ENCODE peak calls at places on chromosomes 4 and X, in ten cellular contexts. C, L, A, D, X, N, W, Q, E and H are unnamed samples.
A peak's percentile ranks its signal among the peaks of the same experiment; 100 is the strongest.

GRCh38 chrX:109537324-109537665 is 651 bp downstream of the NXT2 start:
- DNase-seq in L (no peak), A (peak; percentile 65), N (peak; percentile 62), C (no peak), D (peak; percentile 81), Q (no peak), W (no peak), E (peak; percentile 72), X (peak; percentile 2), H (no peak)

GRCh38 chr4:109294006-109294405 is 8.5 kb downstream of the COL25A1 start:
- DNase-seq in E (no peak), A (peak; percentile 10), L (no peak), D (no peak), N (no peak), C (no peak), Q (no peak), X (no peak), W (no peak), H (no peak)

GRCh38 chrX:105460366-105460765 is 239.9 kb upstream of the TEX13A start:
- DNase-seq in N (no peak), E (no peak), X (no peak), C (no peak), W (no peak), Q (no peak), D (no peak), A (peak; percentile 57), L (no peak), H (no peak)

GRCh38 chr4:14636563-14636962 is 365.7 kb upstream of the CPEB2 start:
- DNase-seq in X (no peak), D (no peak), W (no peak), N (no peak), Q (no peak), C (no peak), E (no peak), A (no peak), L (no peak), H (no peak)

GRCh38 chr4:18020145-18020670 is 1.3 kb downstream of the LCORL start:
- DNase-seq in C (no peak), X (no peak), A (peak; percentile 37), D (peak; percentile 49), E (peak; percentile 54), L (peak; percentile 8), Q (no peak), N (no peak), W (no peak), H (peak; percentile 14)

GRCh38 chrX:124023838-124024238 is 62.3 kb downstream of the STAG2 start:
- DNase-seq in X (no peak), L (no peak), Q (no peak), N (no peak), D (peak; percentile 43), C (no peak), W (no peak), E (no peak), A (peak; percentile 35), H (no peak)

GRCh38 chrX:136747003-136747986 is 33.4 kb downstream of the ARHGEF6 start:
- DNase-seq in L (no peak), E (no peak), N (no peak), Q (no peak), A (no peak), W (no peak), X (no peak), C (no peak), D (no peak), H (no peak)

GRCh38 chr4:40546506-40546905 is 83.2 kb downstream of the RBM47 start:
- DNase-seq in E (no peak), A (no peak), N (no peak), D (no peak), C (no peak), W (no peak), X (no peak), Q (no peak), L (no peak), H (no peak)

GRCh38 chr4:41009411-41009810 is 204.9 kb downstream of the APBB2 start:
- DNase-seq in A (peak; percentile 80), W (peak; percentile 7), L (no peak), D (peak; percentile 61), X (no peak), C (no peak), E (peak; percentile 12), Q (no peak), N (no peak), H (peak; percentile 8)

GRCh38 chr4:16757080-16757521 is 141.3 kb downstream of the LDB2 start:
- DNase-seq in C (no peak), W (no peak), Q (no peak), D (no peak), N (no peak), E (no peak), A (no peak), L (no peak), X (no peak), H (peak; percentile 12)

GRCh38 chr4:125773502-125773901 is 458.7 kb downstream of the FAT4 start:
- DNase-seq in N (no peak), E (no peak), D (no peak), L (no peak), Q (no peak), A (no peak), C (no peak), W (no peak), X (no peak), H (no peak)

GRCh38 chrX:10175317-10175871 is 18.6 kb downstream of the CLCN4 start:
- DNase-seq in D (peak; percentile 73), A (peak; percentile 68), X (no peak), Q (no peak), L (no peak), N (no peak), W (no peak), E (no peak), C (no peak), H (peak; percentile 47)

GRCh38 chrX:107714196-107714811 is 61.3 kb downstream of the TSC22D3 start:
- DNase-seq in C (no peak), Q (no peak), W (no peak), E (no peak), X (no peak), N (no peak), A (no peak), L (no peak), D (peak; percentile 45), H (no peak)

GRCh38 chr4:70954032-70954431 is 39.4 kb upstream of the DCK start:
- DNase-seq in Q (no peak), C (no peak), D (no peak), A (no peak), X (no peak), W (no peak), L (no peak), N (no peak), E (no peak), H (no peak)

GRCh38 chr4:147924604-147925412 is 192.9 kb downstream of the ARHGAP10 start:
- DNase-seq in N (no peak), D (peak; percentile 48), C (no peak), X (no peak), E (peak; percentile 29), Q (peak; percentile 9), L (peak; percentile 10), A (peak; percentile 37), W (peak; percentile 4), H (peak; percentile 15)

GRCh38 chrX:18424482-18425198 is 768 bp upstream of the CDKL5 start:
- DNase-seq in L (peak; percentile 4), Q (peak; percentile 71), E (peak; percentile 80), A (peak; percentile 62), N (peak; percentile 57), D (peak; percentile 48), W (peak; percentile 28), C (peak; percentile 1), X (no peak), H (peak; percentile 16)

GRCh38 chr4:65546882-65547281 is 123.4 kb downstream of the EPHA5 start:
- DNase-seq in X (no peak), C (no peak), A (no peak), W (no peak), L (no peak), N (no peak), D (no peak), Q (no peak), E (no peak), H (no peak)

GRCh38 chr4:74873545-74874295 is 59.2 kb upstream of the PARM1 start:
- DNase-seq in D (peak; percentile 47), Q (no peak), A (no peak), N (no peak), E (peak; percentile 78), W (no peak), L (no peak), X (no peak), C (no peak), H (no peak)

GRCh38 chr4:104263100-104263499 is 231.6 kb downstream of the CXXC4 start:
- DNase-seq in Q (no peak), L (no peak), D (no peak), A (no peak), W (no peak), C (no peak), X (no peak), E (no peak), N (no peak), H (no peak)

GRCh38 chr4:56181140-56181950 is 205.9 kb downstream of the AASDH start:
- DNase-seq in A (peak; percentile 2), L (no peak), N (no peak), C (peak; percentile 4), D (no peak), E (no peak), W (no peak), X (no peak), Q (no peak), H (no peak)